ENCODE peak calls at places on chromosomes 2 and 18, in nine cellular contexts. C, Y, B, Z, X, K, R, S and J are unnamed samples.

GRCh38 chr2:148959745-148960144 is 78.8 kb upstream of the LYPD6B start:
- DNase-seq in R (no peak), Y (no peak), Z (no peak), X (no peak), K (no peak), C (no peak), B (no peak), S (no peak), J (no peak)

GRCh38 chr2:128314348-128315121 is 4.1 kb downstream of the HS6ST1 start:
- DNase-seq in S (no peak), X (peak), Z (no peak), Y (no peak), R (no peak), C (peak), K (peak), B (peak), J (no peak)

GRCh38 chr18:7479756-7480155 is 87.4 kb upstream of the PTPRM start:
- DNase-seq in C (no peak), K (no peak), S (no peak), Y (no peak), R (no peak), X (no peak), B (no peak), Z (no peak), J (no peak)

GRCh38 chr2:239836021-239836765 is 188.9 kb downstream of the NDUFA10 start:
- DNase-seq in X (no peak), Z (no peak), R (peak), Y (no peak), S (no peak), B (no peak), C (peak), K (no peak), J (no peak)

GRCh38 chr2:129708221-129708967 is 271.1 kb upstream of the RAB6C start:
- DNase-seq in B (no peak), K (no peak), Y (no peak), Z (no peak), R (no peak), S (no peak), C (no peak), X (no peak), J (no peak)

GRCh38 chr18:33051397-33051796 is 278.6 kb upstream of the KLHL14 start:
- DNase-seq in R (no peak), Z (no peak), B (no peak), K (no peak), S (no peak), C (no peak), X (no peak), Y (no peak), J (no peak)

GRCh38 chr2:155815851-155816250 is 516.7 kb downstream of the NR4A2 start:
- DNase-seq in K (peak), X (no peak), B (no peak), C (no peak), Z (no peak), S (no peak), R (no peak), Y (peak), J (peak)

GRCh38 chr2:109128466-109129355 is at the start of gene SH3RF3:
- DNase-seq in X (peak), Z (peak), R (peak), C (peak), B (no peak), K (peak), S (peak), Y (peak), J (no peak)

GRCh38 chr2:7013761-7014160 is 96.5 kb downstream of the RNF144A start:
- DNase-seq in S (no peak), R (no peak), Z (no peak), C (no peak), K (no peak), Y (no peak), B (no peak), X (no peak), J (no peak)

GRCh38 chr2:2749206-2749598 is 418.1 kb upstream of the MYT1L start:
- DNase-seq in R (peak), S (no peak), X (peak), C (no peak), K (no peak), B (no peak), Z (no peak), Y (no peak), J (no peak)

DNA sequence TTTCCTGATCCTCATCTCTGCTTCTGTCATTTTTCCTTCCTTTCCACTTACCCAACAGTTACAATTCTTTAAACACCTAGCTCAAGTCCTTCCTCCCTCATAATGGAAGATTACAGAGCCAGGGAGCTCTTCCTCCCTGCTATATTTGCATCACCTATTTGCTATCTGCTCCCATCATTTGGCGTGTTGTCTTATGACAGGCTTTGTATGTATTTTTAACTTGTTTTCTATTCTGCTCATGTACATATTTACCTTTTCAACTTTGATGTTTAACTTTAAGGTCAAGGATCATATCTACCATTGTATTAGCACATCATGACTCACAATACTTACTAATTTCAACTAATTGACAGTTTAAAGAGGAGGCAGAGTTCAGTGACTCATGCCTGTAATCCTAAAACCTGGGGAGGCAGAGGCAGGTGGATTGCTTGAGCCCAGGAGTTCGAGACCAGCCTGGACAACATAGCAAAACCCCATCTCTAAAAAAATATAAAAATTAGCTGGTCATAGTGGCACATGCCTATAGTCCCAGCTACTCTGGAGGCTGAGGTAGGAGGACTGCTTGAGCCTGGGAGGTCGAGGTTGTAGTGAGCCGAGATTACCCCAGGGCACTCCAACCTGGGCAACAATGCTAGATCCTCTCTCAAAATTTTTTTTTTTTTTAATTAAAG is 308.0 kb upstream of the STON1 start:
- DNase-seq in X (no peak), B (no peak), R (no peak), C (no peak), S (no peak), K (no peak), Z (no peak), Y (no peak), J (no peak)
- TF ChIP-seq CTCF in X (no peak), B (no peak), R (no peak), C (no peak), S (no peak), K (no peak), Z (no peak), Y (no peak), J (no peak)

DNA sequence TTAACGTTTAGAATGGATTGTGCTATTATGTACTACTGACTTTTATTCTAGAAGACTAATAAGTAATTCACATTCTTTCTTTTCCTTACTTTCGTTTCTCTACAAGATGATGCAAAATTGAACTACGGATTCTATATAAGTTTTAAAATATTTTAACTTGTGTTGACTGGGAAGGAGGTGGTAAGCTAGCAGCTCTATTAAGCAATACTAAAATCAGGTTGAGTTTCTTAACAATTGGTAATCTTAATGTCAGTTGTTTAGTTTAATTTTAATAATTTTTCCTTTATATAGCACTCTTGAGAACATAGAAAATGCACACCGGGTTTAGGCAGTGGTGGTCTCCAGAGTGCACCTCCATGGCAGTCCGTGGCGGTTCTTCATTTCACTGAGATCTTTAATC is 215.2 kb downstream of the MCFD2 start:
- DNase-seq in C (no peak), Z (no peak), X (no peak), K (no peak), S (no peak), Y (no peak), R (no peak), B (no peak), J (no peak)
- H3K4me3 ChIP-seq in C (peak), Z (peak), X (peak), K (peak), S (peak), Y (peak), R (peak), B (peak), J (peak)

DNA sequence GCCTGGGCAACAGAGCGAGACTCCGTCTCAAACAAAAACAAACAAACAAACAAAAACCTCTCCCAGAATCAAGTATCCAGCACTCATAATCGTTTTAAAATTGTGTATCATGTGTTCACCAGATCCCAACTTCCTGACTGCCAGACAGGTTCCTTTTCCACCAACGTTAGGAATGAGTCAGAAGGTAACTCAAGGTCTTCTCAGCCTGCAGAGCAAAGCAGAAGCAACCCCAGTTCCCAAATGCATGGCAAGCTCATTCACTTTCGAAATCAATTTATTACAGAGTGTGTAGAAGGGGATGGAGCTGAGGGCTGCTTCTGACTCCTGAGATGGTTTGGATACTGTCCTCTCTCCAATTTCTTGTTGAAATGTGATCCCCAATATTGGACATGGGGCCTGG is 114.6 kb downstream of the PIEZO2 start:
- DNase-seq in X (no peak), Z (no peak), R (no peak), S (no peak), K (peak), C (no peak), Y (no peak), B (no peak), J (no peak)
- TF ChIP-seq CTCF in X (no peak), Z (no peak), R (no peak), S (no peak), K (no peak), C (no peak), Y (no peak), B (no peak), J (no peak)

GRCh38 chr2:196155597-196155996 is 15.8 kb downstream of the STK17B start:
- DNase-seq in K (no peak), C (no peak), R (no peak), X (no peak), Y (no peak), Z (no peak), B (no peak), S (no peak), J (no peak)

GRCh38 chr2:196160966-196161365 is 10.4 kb downstream of the STK17B start:
- DNase-seq in C (no peak), B (no peak), Z (no peak), X (no peak), R (no peak), K (no peak), Y (no peak), S (no peak), J (no peak)

GRCh38 chr2:196162586-196163180 is 8.7 kb downstream of the STK17B start:
- DNase-seq in Z (no peak), K (no peak), C (no peak), Y (no peak), R (no peak), S (no peak), B (no peak), X (no peak), J (no peak)

GRCh38 chr2:196160101-196160500 is 11.3 kb downstream of the STK17B start:
- DNase-seq in K (peak), Y (peak), X (no peak), S (no peak), Z (peak), R (no peak), C (peak), B (no peak), J (peak)

DNA sequence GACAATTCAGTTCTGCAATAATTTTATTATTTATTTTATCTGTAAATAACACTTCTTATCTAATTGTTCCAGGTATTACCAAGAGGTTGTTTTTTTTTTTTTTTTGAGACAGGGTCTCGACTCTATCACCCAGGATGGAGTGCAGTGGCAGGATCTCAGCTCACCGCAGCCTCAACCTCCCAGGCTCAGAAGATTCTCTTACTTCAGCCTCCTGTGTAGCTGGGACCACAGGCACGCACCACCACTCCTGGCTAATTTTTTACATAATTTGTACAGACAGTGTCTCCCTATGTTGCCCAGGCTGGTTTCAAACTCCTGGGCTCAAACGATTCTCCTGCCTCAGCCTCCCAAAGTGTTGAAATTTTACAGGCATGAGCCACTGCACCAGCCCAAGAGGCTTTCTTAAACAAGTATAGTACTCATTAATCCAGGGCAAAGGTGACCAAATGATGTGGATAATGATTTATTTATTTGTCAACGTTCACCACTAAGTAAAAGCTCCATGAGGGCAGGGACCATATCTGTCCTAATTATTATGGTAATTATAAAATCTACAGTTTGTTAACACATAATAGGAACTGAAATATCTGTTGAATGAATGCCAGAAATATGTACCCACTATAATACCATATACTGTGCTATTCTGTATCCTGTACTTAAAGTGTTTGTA is 12.0 kb downstream of the STK17B start:
- DNase-seq in K (no peak), R (no peak), C (no peak), Z (no peak), X (no peak), B (no peak), Y (no peak), S (no peak), J (no peak)
- H3K4me3 ChIP-seq in K (no peak), R (peak), C (no peak), Z (no peak), X (no peak), B (no peak), Y (no peak), S (no peak), J (no peak)

DNA sequence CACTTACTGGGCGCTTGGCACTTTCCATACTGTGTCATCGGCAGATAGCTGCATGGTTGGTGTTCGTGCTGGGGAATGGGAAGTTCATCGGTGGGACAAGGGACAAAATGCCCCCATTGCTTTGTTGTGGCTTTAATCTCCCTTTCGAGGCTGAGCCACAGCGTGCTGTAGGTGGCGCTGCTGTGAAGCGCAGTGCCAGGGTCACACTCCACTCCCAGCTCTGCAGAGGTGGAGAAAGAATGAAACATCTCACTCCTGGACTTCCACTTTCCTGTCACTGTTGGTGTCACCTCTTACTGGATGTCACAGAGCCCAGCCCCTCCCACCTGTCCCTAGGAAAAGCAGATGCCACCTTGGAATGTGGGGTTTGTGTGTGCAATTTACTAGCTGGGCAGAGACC is 8.7 kb downstream of the TYMS start:
- DNase-seq in Y (peak), X (no peak), S (no peak), B (no peak), K (no peak), C (no peak), R (no peak), Z (no peak), J (no peak)
- TF ChIP-seq CTCF in Y (peak), X (peak), S (no peak), B (no peak), K (peak), C (no peak), R (no peak), Z (peak), J (peak)

GRCh38 chr18:8695932-8696510 is 9.3 kb upstream of the MTCL1 start:
- DNase-seq in Y (no peak), B (no peak), C (no peak), Z (no peak), X (no peak), S (no peak), R (no peak), K (no peak), J (no peak)
- H3K4me3 ChIP-seq in Y (no peak), B (no peak), C (no peak), Z (no peak), X (no peak), S (no peak), R (no peak), K (no peak), J (no peak)